ENCODE peak calls at places on chromosome 13, in nine cellular contexts. O is GM06990; L is CD8-positive, alpha-beta memory T cell; N is spleen; C is AG04450; Z is stomach; J is CD8-positive, alpha-beta T cell; I is cardiac muscle cell; D is HepG2. E is an unnamed sample. For H3K27me3, the result is how much of the 10 kb centered on the place peaks cover.

GRCh38 chr13:31880849-31881494 is 141.6 kb downstream of the RXFP2 start:
- DNase-seq in O (no peak), L (no peak), N (no peak), C (no peak), Z (no peak), J (no peak), I (no peak), D (no peak), E (no peak)

GRCh38 chr13:27977476-27978300 is 8.6 kb upstream of the CDX2 start:
- DNase-seq in O (peak), L (no peak), N (no peak), C (no peak), Z (no peak), J (no peak), I (no peak), D (no peak), E (no peak)

GRCh38 chr13:74574964-74575728 is 440.9 kb upstream of the KLF12 start:
- DNase-seq in O (no peak), L (no peak), N (no peak), C (no peak), Z (no peak), J (no peak), I (peak), D (no peak), E (no peak)

GRCh38 chr13:23752111-23753001 is 136.8 kb downstream of the MIPEP start:
- DNase-seq in O (peak), L (no peak), N (no peak), C (peak), Z (no peak), J (no peak), I (no peak), D (no peak), E (no peak)

GRCh38 chr13:42720116-42720857 is 61.1 kb upstream of the FAM216B start:
- DNase-seq in O (no peak), L (no peak), N (no peak), C (peak), Z (peak), J (no peak), I (peak), D (peak), E (no peak)

GRCh38 chr13:104289400-104289799 is 1223.2 kb upstream of the SLC10A2 start:
- DNase-seq in O (no peak), L (no peak), N (no peak), C (no peak), Z (no peak), J (no peak), I (no peak), D (no peak), E (no peak)

GRCh38 chr13:20891768-20892167 is 10.8 kb downstream of the XPO4 start:
- DNase-seq in O (no peak), L (peak), N (no peak), C (no peak), Z (no peak), J (no peak), I (no peak), D (no peak), E (no peak)

GRCh38 chr13:32940601-32941000 is 75.6 kb upstream of the KL start:
- DNase-seq in O (no peak), L (no peak), N (no peak), C (peak), Z (no peak), J (no peak), I (peak), D (no peak), E (peak)

GRCh38 chr13:39684531-39685137 is 29.2 kb downstream of the COG6 start:
- DNase-seq in O (peak), L (peak), N (no peak), C (no peak), Z (no peak), J (no peak), I (peak), D (peak), E (no peak)

GRCh38 chr13:114112231-114112825 is 20.1 kb downstream of the RASA3 start:
- DNase-seq in O (no peak), L (no peak), N (peak), C (no peak), Z (no peak), J (no peak), I (no peak), D (no peak), E (no peak)

GRCh38 chr13:26558074-26558805 is 757 bp downstream of the WASF3 start:
- DNase-seq in O (no peak), L (no peak), N (peak), C (no peak), Z (no peak), J (no peak), I (peak), D (no peak), E (peak)

GRCh38 chr13:89686171-89686570 is 1661.3 kb upstream of the MIR17HG start:
- DNase-seq in O (no peak), L (no peak), N (no peak), C (no peak), Z (no peak), J (no peak), I (no peak), D (no peak), E (no peak)

GRCh38 chr13:42047561-42048322 is 706 bp upstream of the DGKH start:
- DNase-seq in O (peak), L (peak), N (peak), C (no peak), Z (peak), J (no peak), I (peak), D (no peak), E (peak)

GRCh38 chr13:40446365-40446764 is 220.1 kb downstream of the FOXO1 start:
- DNase-seq in O (no peak), L (no peak), N (no peak), C (no peak), Z (no peak), J (no peak), I (no peak), D (no peak), E (no peak)

GRCh38 chr13:45826741-45827140 is 24.8 kb downstream of the SIAH3 start:
- DNase-seq in O (no peak), L (no peak), N (no peak), C (no peak), Z (no peak), J (no peak), I (no peak), D (no peak), E (no peak)

GRCh38 chr13:48126944-48127814 is 32.3 kb upstream of the MED4 start:
- DNase-seq in O (no peak), L (peak), N (no peak), C (no peak), Z (peak), J (peak), I (peak), D (peak), E (peak)

GRCh38 chr13:90883592-90883991 is 463.9 kb upstream of the MIR17HG start:
- DNase-seq in O (no peak), L (no peak), N (no peak), C (no peak), Z (no peak), J (no peak), I (no peak), D (no peak), E (no peak)

GRCh38 chr13:28161370-28161769 is 23.0 kb downstream of the PAN3 start:
- DNase-seq in O (no peak), L (no peak), N (no peak), C (no peak), Z (no peak), J (no peak), I (peak), D (peak), E (no peak)

GRCh38 chr13:112968380-112968909 is 569 bp upstream of the MCF2L start:
- DNase-seq in O (no peak), L (peak), N (peak), C (no peak), Z (peak), J (peak), I (no peak), D (no peak), E (peak)

GRCh38 chr13:99971576-99972189 is at the start of gene ZIC5:
- DNase-seq in O (no peak), L (no peak), N (no peak), C (no peak), Z (no peak), J (no peak), I (no peak), D (no peak), E (no peak)

GRCh38 chr13:102571075-102571474 is 25.7 kb upstream of the TPP2 start:
- DNase-seq in O (no peak), L (no peak), N (no peak), C (no peak), Z (no peak), J (no peak), I (no peak), D (peak), E (no peak)

GRCh38 chr13:43584711-43585110 is 202.1 kb downstream of the ENOX1 start:
- DNase-seq in O (no peak), L (no peak), N (no peak), C (no peak), Z (no peak), J (no peak), I (no peak), D (no peak), E (no peak)

GRCh38 chr13:107901996-107902562 is 313.3 kb downstream of the LIG4 start:
- DNase-seq in O (no peak), L (no peak), N (no peak), C (no peak), Z (no peak), J (no peak), I (no peak), D (no peak), E (no peak)

GRCh38 chr13:95679722-95680121 is 2.8 kb downstream of the DNAJC3 start:
- DNase-seq in O (no peak), L (no peak), N (no peak), C (no peak), Z (no peak), J (no peak), I (no peak), D (no peak), E (no peak)

GRCh38 chr13:114315074-114315785 is 927 bp downstream of the CHAMP1 start:
- DNase-seq in O (no peak), L (peak), N (no peak), C (no peak), Z (no peak), J (no peak), I (no peak), D (no peak), E (no peak)

GRCh38 chr13:83880275-83881027 is 1.8 kb downstream of the SLITRK1 start:
- DNase-seq in O (no peak), L (no peak), N (no peak), C (no peak), Z (no peak), J (no peak), I (no peak), D (no peak), E (no peak)

GRCh38 chr13:70849267-70849666 is 741.0 kb upstream of the KLHL1 start:
- DNase-seq in O (no peak), L (no peak), N (no peak), C (no peak), Z (no peak), J (no peak), I (no peak), D (no peak), E (no peak)

GRCh38 chr13:48155850-48156249 is 60.9 kb upstream of the MED4 start:
- DNase-seq in O (peak), L (peak), N (no peak), C (no peak), Z (no peak), J (peak), I (peak), D (no peak), E (no peak)

GRCh38 chr13:48078251-48078656 is 16.6 kb downstream of the MED4 start:
- DNase-seq in O (peak), L (no peak), N (no peak), C (no peak), Z (no peak), J (no peak), I (no peak), D (peak), E (no peak)

GRCh38 chr13:29494520-29494919 is 101.0 kb downstream of the SLC7A1 start:
- DNase-seq in O (no peak), L (no peak), N (peak), C (no peak), Z (no peak), J (no peak), I (no peak), D (no peak), E (no peak)

GRCh38 chr13:50587839-50588373 is 255.6 kb downstream of the DLEU7 start:
- DNase-seq in O (no peak), L (no peak), N (no peak), C (no peak), Z (no peak), J (no peak), I (peak), D (no peak), E (no peak)

GRCh38 chr13:105798541-105798940 is 736.9 kb downstream of the EFNB2 start:
- DNase-seq in O (no peak), L (no peak), N (no peak), C (no peak), Z (no peak), J (no peak), I (no peak), D (no peak), E (no peak)

GRCh38 chr13:30120133-30120822 is 187.1 kb downstream of the KATNAL1 start:
- DNase-seq in O (no peak), L (no peak), N (no peak), C (no peak), Z (no peak), J (no peak), I (no peak), D (no peak), E (no peak)

GRCh38 chr13:98206946-98207345 is 29.9 kb upstream of the RNF113B start:
- DNase-seq in O (no peak), L (no peak), N (no peak), C (peak), Z (no peak), J (no peak), I (peak), D (no peak), E (no peak)

GRCh38 chr13:20924758-20925394 is 22.3 kb upstream of the XPO4 start:
- DNase-seq in O (no peak), L (peak), N (peak), C (peak), Z (peak), J (peak), I (peak), D (peak), E (peak)

GRCh38 chr13:30125422-30126073 is 181.8 kb downstream of the KATNAL1 start:
- DNase-seq in O (no peak), L (no peak), N (no peak), C (peak), Z (peak), J (no peak), I (peak), D (peak), E (peak)

GRCh38 chr13:34207334-34207733 is 389.4 kb downstream of the RFC3 start:
- DNase-seq in O (no peak), L (no peak), N (no peak), C (peak), Z (no peak), J (no peak), I (peak), D (no peak), E (no peak)

GRCh38 chr13:51644649-51645048 is 60.4 kb downstream of the WDFY2 start:
- DNase-seq in O (no peak), L (no peak), N (no peak), C (no peak), Z (no peak), J (no peak), I (peak), D (no peak), E (no peak)

DNA sequence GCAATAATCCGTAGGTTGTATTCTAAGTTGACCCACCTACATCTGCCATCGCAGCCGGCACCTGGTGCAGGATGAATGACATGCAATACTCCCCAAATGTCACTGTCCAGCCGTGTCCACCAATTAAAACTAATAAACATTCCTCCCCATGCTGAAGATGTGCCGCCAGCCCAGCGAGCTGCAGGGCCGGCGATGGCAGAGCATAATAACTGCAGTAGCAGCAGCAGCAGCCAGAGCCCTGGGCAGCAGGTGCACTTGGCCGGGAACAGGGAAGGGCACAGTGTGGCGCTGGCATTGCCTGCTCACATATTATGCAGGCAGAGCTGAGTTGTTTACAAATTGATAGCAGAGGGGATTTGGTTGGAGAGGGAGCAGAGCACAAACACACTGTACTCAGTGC is 754.9 kb downstream of the OLFM4 start:
- DNase-seq in O (no peak), L (no peak), N (peak), C (no peak), Z (peak), J (no peak), I (no peak), D (no peak), E (no peak)
- H3K27me3 ChIP-seq in O (under half), L (under half), N (under half), C (under half), Z (under half), J (under half), I (under half), D (under half), E (under half)

DNA sequence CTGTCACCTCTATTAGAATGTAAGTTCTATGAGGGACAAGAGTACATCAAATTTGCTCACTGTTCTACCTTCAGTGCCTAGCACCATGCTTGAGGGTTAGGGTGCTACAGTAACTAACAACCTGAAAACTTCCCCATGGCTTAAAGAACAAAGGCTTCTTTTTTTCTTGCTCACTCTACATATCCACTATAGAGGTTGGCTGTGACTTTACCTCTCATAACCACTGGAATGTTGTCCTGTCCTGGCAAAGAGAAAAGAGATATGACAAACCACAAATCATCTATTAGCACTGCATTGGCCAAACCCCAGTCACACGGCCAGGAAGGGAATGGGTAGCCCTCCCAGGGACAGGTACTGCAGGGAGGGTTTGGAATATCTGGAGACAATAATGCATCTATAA is 23.2 kb upstream of the ACOD1 start:
- DNase-seq in O (no peak), L (no peak), N (no peak), C (no peak), Z (no peak), J (no peak), I (no peak), D (no peak), E (no peak)
- H3K27me3 ChIP-seq in O (under half), L (under half), N (under half), C (under half), Z (under half), J (under half), I (under half), D (under half), E (under half)

GRCh38 chr13:97005631-97006262 is 11.5 kb upstream of the OXGR1 start:
- DNase-seq in O (no peak), L (no peak), N (no peak), C (peak), Z (no peak), J (no peak), I (peak), D (no peak), E (no peak)

GRCh38 chr13:97003071-97003470 is 8.8 kb upstream of the OXGR1 start:
- DNase-seq in O (no peak), L (no peak), N (no peak), C (no peak), Z (no peak), J (no peak), I (no peak), D (no peak), E (no peak)

GRCh38 chr13:97004096-97004876 is 10.0 kb upstream of the OXGR1 start:
- DNase-seq in O (no peak), L (no peak), N (no peak), C (peak), Z (no peak), J (no peak), I (peak), D (peak), E (no peak)

GRCh38 chr13:97002581-97002980 is 8.3 kb upstream of the OXGR1 start:
- DNase-seq in O (no peak), L (no peak), N (no peak), C (no peak), Z (no peak), J (no peak), I (peak), D (no peak), E (no peak)

DNA sequence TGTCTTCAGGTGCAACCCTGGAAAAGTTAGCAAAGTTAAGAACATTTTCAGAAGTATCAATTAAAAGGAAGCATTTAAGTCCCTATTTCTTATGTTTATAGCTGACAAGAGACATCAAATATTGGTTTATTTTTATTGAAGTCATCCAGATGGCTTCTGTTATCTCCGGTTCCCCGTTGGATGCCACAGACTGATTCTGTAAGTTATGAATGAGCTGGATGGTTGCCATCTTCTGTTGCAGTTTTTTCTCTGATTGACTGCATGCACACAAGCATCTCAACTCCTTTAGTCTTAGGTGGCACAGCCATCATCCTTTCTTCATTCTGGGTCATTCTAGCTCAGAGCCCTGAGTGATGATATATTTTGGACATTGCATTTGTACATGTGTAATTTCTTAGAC is 10.6 kb upstream of the OXGR1 start:
- DNase-seq in O (no peak), L (no peak), N (no peak), C (no peak), Z (no peak), J (no peak), I (peak), D (no peak), E (no peak)
- H3K27me3 ChIP-seq in O (under half), L (under half), N (under half), C (under half), Z (under half), J (under half), I (under half), D (under half), E (under half)

GRCh38 chr13:37138917-37139316 is 33.5 kb upstream of the CSNK1A1L start:
- DNase-seq in O (no peak), L (no peak), N (no peak), C (no peak), Z (no peak), J (no peak), I (no peak), D (no peak), E (no peak)

GRCh38 chr13:37136633-37137032 is 31.2 kb upstream of the CSNK1A1L start:
- DNase-seq in O (no peak), L (no peak), N (no peak), C (no peak), Z (no peak), J (no peak), I (no peak), D (no peak), E (no peak)

GRCh38 chr13:37138169-37138568 is 32.7 kb upstream of the CSNK1A1L start:
- DNase-seq in O (no peak), L (no peak), N (no peak), C (no peak), Z (no peak), J (no peak), I (peak), D (peak), E (no peak)

GRCh38 chr13:37141011-37141410 is 35.5 kb upstream of the CSNK1A1L start:
- DNase-seq in O (no peak), L (no peak), N (no peak), C (no peak), Z (no peak), J (no peak), I (no peak), D (no peak), E (no peak)

DNA sequence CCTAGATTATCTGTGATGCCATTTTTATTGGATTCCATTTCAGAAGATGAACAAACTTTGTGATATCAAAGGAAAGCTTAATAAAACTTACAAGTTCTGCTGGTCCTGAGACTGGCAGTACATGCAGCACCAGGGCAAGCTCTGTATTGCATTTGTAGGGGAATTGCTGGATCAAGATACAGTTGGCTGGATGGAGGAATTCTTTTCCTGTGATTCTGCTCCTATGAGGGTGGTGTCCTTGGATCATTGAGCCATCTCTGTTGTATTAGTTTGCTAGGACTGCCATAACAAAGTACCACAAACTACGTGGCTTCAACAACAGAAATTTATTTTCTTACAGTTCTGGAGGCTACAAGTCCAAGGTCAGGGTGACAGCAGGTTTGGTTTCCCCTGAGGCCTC is 33.9 kb upstream of the CSNK1A1L start:
- DNase-seq in O (no peak), L (no peak), N (no peak), C (no peak), Z (no peak), J (no peak), I (no peak), D (no peak), E (no peak)
- H3K27me3 ChIP-seq in O (under half), L (under half), N (under half), C (under half), Z (under half), J (under half), I (under half), D (under half), E (under half)

E was measured in testis.